ENCODE peak calls at places on chromosomes 12 and 14, in five cellular contexts. E is ovary; O is adrenal gland; T is effector memory CD4-positive, alpha-beta T cell; S is testis. M is an unnamed sample.
A peak's percentile ranks its signal among the peaks of the same experiment; 100 is the strongest.

GRCh38 chr12:26226629-26227375 is 31.4 kb downstream of the SSPN start:
- DNase-seq in S (peak; percentile 57), T (no peak), O (peak; percentile 49), E (peak; percentile 43), M (peak; percentile 67)

GRCh38 chr12:114668905-114669304 is 15.1 kb downstream of the TBX3 start:
- DNase-seq in O (peak; percentile 75), T (no peak), S (no peak), E (no peak), M (no peak)

GRCh38 chr14:32414808-32415255 is 85.7 kb downstream of the AKAP6 start:
- DNase-seq in E (no peak), S (no peak), O (no peak), T (no peak), M (no peak)

GRCh38 chr14:32820686-32821085 is 118.0 kb upstream of the NPAS3 start:
- DNase-seq in T (no peak), O (no peak), S (no peak), E (no peak), M (no peak)

GRCh38 chr12:65953621-65954020 is 129.3 kb downstream of the HMGA2 start:
- DNase-seq in T (no peak), S (no peak), O (no peak), E (no peak), M (no peak)

GRCh38 chr14:64761441-64762043 is 57.3 kb downstream of the PLEKHG3 start:
- DNase-seq in S (peak; percentile 66), O (no peak), E (peak; percentile 54), T (no peak), M (peak; percentile 36)

GRCh38 chr14:92973265-92973797 is 50.4 kb downstream of the CHGA start:
- DNase-seq in T (no peak), E (peak; percentile 73), S (peak; percentile 93), O (peak; percentile 44), M (peak; percentile 80)

GRCh38 chr12:1527789-1528188 is 66.6 kb downstream of the FBXL14 start:
- DNase-seq in O (no peak), T (no peak), S (no peak), E (no peak), M (no peak)

GRCh38 chr14:29755311-29756052 is 172.2 kb downstream of the PRKD1 start:
- DNase-seq in T (no peak), O (peak; percentile 42), E (no peak), S (no peak), M (no peak)

GRCh38 chr14:61646366-61647101 is 48.8 kb upstream of the HIF1A start:
- DNase-seq in S (no peak), E (no peak), T (no peak), O (no peak), M (no peak)

GRCh38 chr12:77179515-77179914 is 114.1 kb upstream of the E2F7 start:
- DNase-seq in E (no peak), T (no peak), O (no peak), S (no peak), M (no peak)

GRCh38 chr12:111424793-111425251 is 19.1 kb downstream of the SH2B3 start:
- DNase-seq in O (no peak), E (no peak), T (no peak), S (no peak), M (peak; percentile 53)

GRCh38 chr14:69242311-69243224 is 17.4 kb upstream of the GALNT16 start:
- DNase-seq in E (peak; percentile 53), O (peak; percentile 67), T (peak; percentile 16), S (peak; percentile 80), M (no peak)

GRCh38 chr12:104303538-104304151 is at the start of gene EID3:
- DNase-seq in S (peak; percentile 93), T (peak; percentile 87), E (peak; percentile 89), O (peak; percentile 93), M (peak; percentile 92)

GRCh38 chr14:104316723-104317499 is 178.5 kb downstream of the KIF26A start:
- DNase-seq in E (no peak), T (no peak), O (no peak), S (no peak), M (no peak)

GRCh38 chr12:113891737-113892520 is 74.2 kb downstream of the RBM19 start:
- DNase-seq in S (no peak), E (no peak), O (no peak), T (no peak), M (no peak)

GRCh38 chr14:65414961-65415589 is 2.5 kb downstream of the FUT8 start:
- DNase-seq in T (no peak), S (peak; percentile 34), E (no peak), O (peak; percentile 33), M (no peak)

GRCh38 chr14:79564371-79564770 is 646.9 kb downstream of the DIO2 start:
- DNase-seq in O (no peak), E (no peak), S (no peak), T (no peak), M (no peak)

GRCh38 chr14:24804813-24805212 is 170.8 kb upstream of the GZMB start:
- DNase-seq in S (no peak), E (no peak), T (no peak), O (no peak), M (no peak)

GRCh38 chr12:105640780-105641179 is 310.3 kb downstream of the C12orf75 start:
- DNase-seq in T (no peak), S (no peak), E (no peak), O (no peak), M (no peak)

GRCh38 chr12:107655281-107656065 is 30.1 kb upstream of the PWP1 start:
- DNase-seq in E (no peak), O (no peak), T (no peak), S (no peak), M (peak; percentile 52)

GRCh38 chr14:104138098-104138890 is at the start of gene KIF26A:
- DNase-seq in T (no peak), O (peak; percentile 27), E (peak; percentile 28), S (peak; percentile 41), M (peak; percentile 67)

GRCh38 chr14:49999216-49999761 is 106.4 kb downstream of the ARF6 start:
- DNase-seq in S (peak; percentile 69), E (no peak), O (peak; percentile 90), T (peak; percentile 69), M (peak; percentile 84)

GRCh38 chr12:94286580-94287244 is 138.3 kb downstream of the PLXNC1 start:
- DNase-seq in O (no peak), E (no peak), T (no peak), S (no peak), M (no peak)

GRCh38 chr14:53044486-53044885 is 93.6 kb upstream of the FERMT2 start:
- DNase-seq in O (no peak), E (no peak), T (no peak), S (no peak), M (no peak)

GRCh38 chr14:102824832-102825231 is 47.6 kb downstream of the TRAF3 start:
- DNase-seq in S (no peak), E (no peak), T (no peak), O (no peak), M (no peak)

GRCh38 chr12:65628061-65628460 is 196.2 kb upstream of the HMGA2 start:
- DNase-seq in O (no peak), T (no peak), S (no peak), E (no peak), M (no peak)

GRCh38 chr14:74974364-74975058 is 19.1 kb upstream of the PGF start:
- DNase-seq in T (no peak), S (no peak), E (no peak), O (no peak), M (no peak)

GRCh38 chr12:82725741-82726140 is 39.0 kb downstream of the TMTC2 start:
- DNase-seq in O (no peak), S (no peak), E (no peak), T (no peak), M (no peak)

GRCh38 chr12:106682594-106683234 is 91.8 kb upstream of the RIC8B start:
- DNase-seq in T (no peak), E (no peak), S (no peak), O (no peak), M (no peak)

GRCh38 chr14:75274899-75275569 is 3.6 kb upstream of the FOS start:
- DNase-seq in E (no peak), O (peak; percentile 48), T (peak; percentile 66), S (peak; percentile 64), M (peak; percentile 44)

GRCh38 chr12:56257491-56258067 is 605 bp downstream of the ANKRD52 start:
- DNase-seq in S (peak; percentile 37), E (no peak), T (no peak), O (peak; percentile 63), M (no peak)

GRCh38 chr12:52191841-52192791 is at the start of gene KRT80:
- DNase-seq in T (no peak), S (peak; percentile 94), O (peak; percentile 97), E (peak; percentile 92), M (peak; percentile 77)

GRCh38 chr12:24760606-24761378 is 188.1 kb downstream of the BCAT1 start:
- DNase-seq in E (no peak), S (no peak), O (no peak), T (no peak), M (no peak)

GRCh38 chr12:46368684-46369083 is 3.9 kb downstream of the SLC38A2 start:
- DNase-seq in S (no peak), O (no peak), E (no peak), T (no peak), M (no peak)
- H3K36me3 ChIP-seq in S (no peaks in the 10 kb centered on the region), O (peaks cover 75% of the 10 kb centered on the region), E (peaks cover 2% of the 10 kb centered on the region), T (peaks cover 66% of the 10 kb centered on the region), M (peaks cover 12% of the 10 kb centered on the region)

DNA sequence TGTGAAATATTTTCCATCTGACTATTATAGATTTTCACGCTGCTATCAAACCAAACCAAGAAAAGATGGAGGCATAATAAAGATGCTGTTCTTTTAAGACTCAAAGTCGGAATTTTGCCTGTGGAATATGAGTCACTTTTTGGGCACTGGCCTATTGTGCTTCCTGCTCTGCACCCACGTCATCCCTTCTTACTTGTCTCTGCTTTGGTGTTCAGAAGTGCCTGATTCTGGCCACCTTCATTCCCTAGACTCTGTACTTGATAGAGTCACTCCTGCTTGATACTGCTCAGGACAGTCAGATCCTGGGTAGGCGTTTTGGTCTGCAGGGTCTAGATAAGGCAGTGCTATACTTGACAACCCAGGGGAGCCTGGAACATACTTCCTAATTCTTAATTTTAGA is 1.9 kb downstream of the LRRK2 start:
- DNase-seq in O (peak; percentile 75), T (no peak), S (peak; percentile 52), E (peak; percentile 50), M (no peak)
- H3K4me3 ChIP-seq in O (no peak overlapping the region), T (no peak overlapping the region), S (no peak overlapping the region), E (peak overlapping the region; percentile 87), M (no peak overlapping the region)

DNA sequence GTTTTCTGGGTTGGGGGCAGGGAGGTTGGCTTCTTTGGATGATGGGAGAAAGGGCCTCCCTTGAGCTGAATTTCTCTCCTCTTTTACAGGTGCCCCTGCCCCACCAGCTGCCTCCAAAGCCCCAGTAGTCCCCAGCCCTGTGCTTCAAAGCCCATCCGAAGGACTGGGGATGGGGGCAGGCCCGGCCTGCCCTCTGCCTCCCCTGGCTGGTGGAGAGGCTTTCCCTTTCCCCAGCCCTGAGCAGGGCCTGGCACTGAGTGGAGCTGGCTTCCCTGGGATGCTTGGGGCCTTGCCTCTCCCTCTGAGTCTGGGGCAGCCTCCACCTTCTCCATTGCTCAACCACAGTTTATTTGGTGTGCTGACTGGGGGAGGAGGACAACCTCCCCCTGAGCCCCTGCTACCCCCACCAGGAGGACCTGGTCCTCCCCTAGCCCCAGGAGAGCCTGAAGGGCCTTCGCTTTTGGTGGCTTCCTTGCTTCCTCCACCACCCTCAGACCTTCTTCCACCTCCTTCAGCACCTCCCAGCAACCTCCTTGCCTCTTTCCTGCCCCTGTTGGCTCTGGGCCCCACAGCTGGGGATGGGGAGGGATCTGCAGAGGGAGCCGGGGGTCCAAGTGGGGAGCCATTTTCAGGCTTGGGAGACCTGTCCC is 4.0 kb downstream of the MBD6 start:
- DNase-seq in S (no peak), E (no peak), O (no peak), T (no peak), M (no peak)
- H3K36me3 ChIP-seq in S (no peaks in the 10 kb centered on the region), E (no peaks in the 10 kb centered on the region), O (peaks cover 72% of the 10 kb centered on the region), T (peaks cover 61% of the 10 kb centered on the region), M (peaks cover 9% of the 10 kb centered on the region)

GRCh38 chr12:18243238-18243637 is 18.1 kb upstream of the PIK3C2G start:
- DNase-seq in E (no peak), T (no peak), S (no peak), O (no peak), M (no peak)
- H3K4me3 ChIP-seq in E (no peak overlapping the region), T (no peak overlapping the region), S (no peak overlapping the region), O (no peak overlapping the region), M (no peak overlapping the region)